ENCODE peak calls at places on chromosomes 13 and 19, in six cellular contexts. V is brain microvascular endothelial cell; Z is PC-3; E is fibroblast of lung; L is BE2C; O is CD4-positive, alpha-beta T cell. W is an unnamed sample.
A peak's percentile ranks its signal among the peaks of the same experiment; 100 is the strongest.

GRCh38 chr19:21022996-21023395 is 2.5 kb downstream of the ZNF430 start:
- DNase-seq in O (no peak), V (peak; percentile 56), L (no peak), Z (peak; percentile 66), E (peak; percentile 85), W (peak; percentile 91)

GRCh38 chr19:28694812-28695211 is 518.1 kb downstream of the UQCRFS1 start:
- DNase-seq in V (no peak), Z (no peak), E (no peak), O (no peak), L (no peak), W (no peak)

GRCh38 chr19:30206187-30206586 is 166.0 kb upstream of the ZNF536 start:
- DNase-seq in L (no peak), V (no peak), Z (no peak), O (no peak), E (no peak), W (no peak)

GRCh38 chr19:9362905-9363304 is at the start of gene ZNF177:
- DNase-seq in Z (no peak), L (peak; percentile 73), O (no peak), E (peak; percentile 39), V (peak; percentile 5), W (no peak)

GRCh38 chr19:447064-447426 is 13.8 kb downstream of the SHC2 start:
- DNase-seq in E (no peak), O (no peak), V (no peak), Z (no peak), L (no peak), W (no peak)

GRCh38 chr19:58003153-58003828 is 671 bp upstream of the ZNF606 start:
- DNase-seq in O (no peak), Z (no peak), V (no peak), L (no peak), E (peak; percentile 32), W (peak; percentile 12)

GRCh38 chr19:1467512-1468273 is 11.3 kb downstream of the C19orf25 start:
- DNase-seq in V (no peak), Z (no peak), O (no peak), L (no peak), E (no peak), W (no peak)

GRCh38 chr19:23440791-23441190 is 45.5 kb upstream of the ZNF91 start:
- DNase-seq in V (no peak), Z (no peak), L (peak; percentile 56), E (no peak), O (no peak), W (no peak)

GRCh38 chr13:27374126-27374613 is 50.2 kb upstream of the GTF3A start:
- DNase-seq in E (no peak), Z (peak; percentile 74), V (no peak), O (no peak), L (no peak), W (no peak)

GRCh38 chr19:31096047-31096446 is 253.2 kb downstream of the TSHZ3 start:
- DNase-seq in Z (no peak), O (no peak), E (no peak), V (no peak), L (no peak), W (no peak)

GRCh38 chr13:41193469-41193868 is 900 bp downstream of the KBTBD7 start:
- DNase-seq in Z (no peak), O (no peak), L (no peak), E (no peak), V (no peak), W (no peak)

DNA sequence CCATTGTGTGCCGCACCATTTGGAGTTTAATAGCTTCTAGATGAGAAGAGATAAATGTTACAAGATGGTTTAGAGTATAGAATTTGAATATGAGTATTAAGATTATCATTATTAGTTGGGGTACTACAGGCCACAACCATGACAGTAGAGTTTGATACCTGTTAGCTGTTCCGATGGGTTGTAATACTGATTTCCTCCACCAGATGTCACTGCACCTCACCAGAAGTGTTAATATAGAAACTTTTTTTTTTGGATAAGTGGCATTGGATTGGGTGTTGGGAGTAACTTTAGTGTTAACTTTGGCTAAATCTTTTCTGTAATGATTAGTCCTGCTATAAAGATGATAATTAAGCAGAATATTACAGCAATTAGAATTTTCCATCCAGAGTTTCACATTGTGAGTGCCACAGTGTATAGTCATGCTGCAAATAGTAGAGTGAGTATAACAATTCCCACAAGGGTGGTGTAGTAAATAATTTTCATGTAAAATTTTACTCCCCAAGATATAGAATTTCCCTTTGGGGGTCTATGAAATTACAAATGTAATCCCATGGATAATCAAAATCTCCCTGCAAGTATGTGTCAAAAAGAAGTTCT is 56.3 kb downstream of the PSG3 start:
- DNase-seq in V (peak; percentile 52), O (no peak), L (peak; percentile 25), E (peak; percentile 12), Z (peak; percentile 53), W (peak; percentile 42)
- TF ChIP-seq CTCF in V (peak; percentile 65), O (peak; percentile 63), L (peak; percentile 75), E (peak; percentile 73), Z (peak; percentile 69), W (peak; percentile 55)

GRCh38 chr19:33767898-33768413 is 28.7 kb upstream of the KCTD15 start:
- DNase-seq in E (peak; percentile 17), V (no peak), O (no peak), Z (peak; percentile 25), L (no peak), W (no peak)
- TF ChIP-seq CTCF in E (no peak), V (peak; percentile 50), O (no peak), Z (no peak), L (peak; percentile 25), W (no peak)

DNA sequence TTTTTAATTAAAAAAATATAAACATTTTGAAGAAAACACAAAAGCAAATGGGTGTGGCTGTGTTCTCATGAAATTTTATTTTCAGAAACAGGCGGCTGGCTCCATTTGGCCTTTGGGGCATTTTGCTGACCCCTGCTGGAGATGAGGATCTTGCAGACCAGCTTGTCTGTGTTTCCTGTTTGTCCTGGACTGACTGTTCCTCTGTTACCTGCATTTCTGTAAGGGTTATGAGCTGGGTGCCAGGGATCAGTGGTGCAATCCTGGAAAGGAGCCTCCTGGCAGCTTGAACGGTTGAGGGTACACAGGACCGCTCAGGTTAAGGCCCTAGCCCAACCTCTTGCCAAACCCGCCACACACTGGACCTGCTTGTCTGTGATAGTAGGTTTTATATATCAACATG is 49.9 kb downstream of the ZNF787 start:
- DNase-seq in L (no peak), Z (peak; percentile 59), E (no peak), O (no peak), V (no peak), W (no peak)
- TF ChIP-seq CTCF in L (peak; percentile 53), Z (peak; percentile 67), E (no peak), O (no peak), V (peak; percentile 37), W (peak; percentile 14)

DNA sequence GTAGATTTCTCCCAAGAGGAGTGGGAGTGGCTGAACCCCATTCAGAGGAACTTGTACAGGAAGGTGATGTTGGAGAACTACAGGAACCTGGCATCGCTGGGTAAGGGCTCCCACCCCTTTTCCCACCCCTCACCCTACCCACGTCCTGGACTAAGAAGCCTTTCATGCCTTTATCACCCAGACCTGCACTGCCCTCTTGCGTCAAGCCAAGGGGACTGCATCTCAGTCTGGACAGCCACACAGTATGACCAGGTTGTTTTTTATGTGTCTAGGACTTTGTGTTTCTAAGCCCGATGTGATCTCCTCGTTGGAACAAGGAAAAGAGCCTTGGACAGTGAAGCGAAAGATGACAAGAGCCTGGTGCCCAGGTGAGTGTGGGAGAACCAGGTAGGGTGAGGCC is 8.8 kb downstream of the ZFP28 start:
- DNase-seq in L (peak; percentile 22), O (no peak), V (no peak), E (no peak), Z (no peak), W (no peak)
- TF ChIP-seq CTCF in L (peak; percentile 42), O (no peak), V (peak; percentile 39), E (no peak), Z (no peak), W (peak; percentile 23)

DNA sequence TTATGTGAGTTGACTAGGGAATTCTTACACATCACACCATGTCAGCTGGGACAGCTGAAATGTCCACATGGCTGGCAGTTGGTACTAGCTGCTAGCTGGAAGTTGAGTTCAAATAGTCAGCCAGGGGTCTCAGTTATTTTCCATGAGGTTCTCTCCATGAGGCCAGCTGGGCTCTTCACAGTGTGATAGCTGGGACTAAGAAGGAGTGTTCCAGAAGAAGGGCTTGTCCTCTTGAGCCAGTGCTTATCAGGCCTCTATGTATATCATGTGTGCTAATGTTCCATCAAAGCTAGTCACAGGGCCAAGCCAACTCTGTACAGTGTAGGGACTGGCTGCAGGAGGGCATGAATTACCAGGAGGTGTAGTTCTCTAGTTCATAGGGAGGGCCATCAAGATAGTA is 11.8 kb downstream of the USPL1 start:
- DNase-seq in V (no peak), Z (no peak), O (no peak), L (no peak), E (no peak), W (no peak)
- TF ChIP-seq CTCF in V (no peak), Z (no peak), O (no peak), L (no peak), E (no peak), W (no peak)

DNA sequence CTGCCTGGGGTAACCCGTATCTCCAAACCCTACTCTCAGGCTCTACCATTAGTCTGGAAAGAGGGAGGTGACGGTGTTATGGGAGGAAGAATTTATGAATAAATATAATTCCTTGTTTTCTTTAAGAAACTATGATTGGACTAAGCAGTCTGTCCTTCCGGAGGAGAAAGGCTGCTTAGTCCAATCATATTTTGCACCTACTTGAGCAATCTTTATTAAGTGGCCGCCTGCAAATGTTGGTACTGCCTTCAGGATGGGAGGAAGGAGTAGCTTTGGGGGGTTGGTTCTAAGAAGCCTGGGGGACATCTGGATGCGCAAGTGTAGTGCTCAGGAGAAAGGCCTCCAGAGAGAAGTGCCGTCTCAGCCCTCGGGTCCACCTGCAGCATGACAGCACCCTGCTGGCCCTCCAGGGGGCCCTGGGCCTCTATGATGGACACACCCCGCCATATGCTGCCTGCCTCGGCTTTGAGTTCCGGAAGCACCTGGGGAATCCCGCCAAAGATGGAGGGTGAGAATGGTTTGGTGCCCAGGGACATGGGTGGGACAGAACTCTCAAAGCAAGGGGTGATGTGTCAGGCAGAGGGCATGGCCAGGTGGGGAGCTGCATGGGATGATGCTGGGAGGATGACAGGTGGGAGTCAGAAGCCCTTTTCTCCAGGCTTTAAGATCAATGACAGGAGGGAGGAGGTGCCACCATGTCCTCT is 4.0 kb downstream of the ACP4 start:
- DNase-seq in O (no peak), V (no peak), L (peak; percentile 66), Z (peak; percentile 62), E (no peak), W (no peak)
- TF ChIP-seq CTCF in O (no peak), V (peak; percentile 20), L (peak; percentile 40), Z (peak; percentile 9), E (no peak), W (peak; percentile 12)

W was measured in bronchial epithelial cell.